ENCODE peak calls at places on chromosomes 2 and 18, in ten cellular contexts. E is stomach; V is activated T-cell treated with anti-CD3 and anti-CD28 coated beads for 4 hours; A is NCI-H460; W is stimulated activated naive CD4-positive, alpha-beta T cell treated with Interleukin-2 at 50 U/mL for 16 hours; Z is substantia nigra; D is AML-193; N is ecto neural progenitor cell; C is stimulated activated naive CD8-positive, alpha-beta T cell treated with anti-CD3 and anti-CD28 coated beads, Interleukin-15, Interleukin-2, amounts not matched to agents 100 U/mL and 50 U/mL, for 24 hours; Y is endothelial cell. H is an unnamed sample.

GRCh38 chr2:43174368-43175186 is 51.8 kb downstream of the ZFP36L2 start:
- DNase-seq in Z (no peak), W (peak), E (peak), C (peak), N (no peak), D (peak), V (no peak), A (no peak), Y (no peak), H (no peak)

GRCh38 chr2:12083081-12083569 is 336.7 kb downstream of the LPIN1 start:
- DNase-seq in E (no peak), C (no peak), W (no peak), Y (no peak), A (no peak), Z (no peak), V (no peak), N (no peak), D (no peak), H (no peak)

GRCh38 chr2:117980381-117980780 is 33.5 kb downstream of the CCDC93 start:
- DNase-seq in W (no peak), A (no peak), N (no peak), C (no peak), Y (no peak), V (no peak), Z (no peak), D (no peak), E (no peak), H (no peak)

GRCh38 chr2:62506421-62506750 is 391 bp upstream of the TMEM17 start:
- DNase-seq in D (no peak), N (no peak), E (no peak), V (no peak), C (no peak), Y (no peak), Z (no peak), A (no peak), W (no peak), H (no peak)

GRCh38 chr2:8024506-8024905 is 657.4 kb upstream of the ID2 start:
- DNase-seq in E (no peak), Z (no peak), N (no peak), C (no peak), A (no peak), W (no peak), V (no peak), Y (no peak), D (no peak), H (no peak)

GRCh38 chr2:60380411-60380810 is 173.0 kb downstream of the BCL11A start:
- DNase-seq in N (no peak), V (no peak), D (no peak), C (no peak), W (no peak), A (no peak), Y (no peak), Z (no peak), E (no peak), H (no peak)

GRCh38 chr18:57768557-57769326 is 34.4 kb downstream of the ATP8B1 start:
- DNase-seq in C (no peak), Y (no peak), D (no peak), V (no peak), E (no peak), A (no peak), N (no peak), W (no peak), Z (no peak), H (no peak)

GRCh38 chr2:170610615-170611014 is 104.5 kb upstream of the SP5 start:
- DNase-seq in N (no peak), Y (no peak), A (no peak), Z (no peak), W (no peak), V (no peak), C (no peak), E (no peak), D (no peak), H (no peak)

GRCh38 chr2:168976034-168976654 is 55.0 kb downstream of the ABCB11 start:
- DNase-seq in V (no peak), C (no peak), W (no peak), Y (no peak), D (no peak), Z (no peak), N (no peak), A (no peak), E (no peak), H (no peak)

GRCh38 chr2:231709981-231710750 is 1.8 kb downstream of the PTMA start:
- DNase-seq in D (peak), C (peak), N (peak), W (peak), Y (peak), E (peak), A (peak), V (peak), Z (peak), H (peak)

GRCh38 chr2:216001201-216001600 is 12.2 kb downstream of the MREG start:
- DNase-seq in E (no peak), Z (no peak), Y (no peak), D (no peak), N (no peak), C (no peak), V (no peak), W (no peak), A (no peak), H (no peak)

GRCh38 chr2:65055427-65056214 is 595 bp upstream of the CEP68 start:
- DNase-seq in D (peak), C (peak), W (peak), V (no peak), N (no peak), A (no peak), Y (no peak), Z (no peak), E (peak), H (peak)

GRCh38 chr18:77131100-77131651 is 1.4 kb downstream of the MBP start:
- DNase-seq in V (peak), E (no peak), A (peak), W (peak), C (peak), Z (no peak), N (peak), D (peak), Y (no peak), H (no peak)

GRCh38 chr2:162123806-162124758 is 28.0 kb downstream of the GCG start:
- DNase-seq in W (no peak), D (peak), V (no peak), A (peak), Y (no peak), N (peak), Z (no peak), E (no peak), C (no peak), H (no peak)

GRCh38 chr2:71389379-71390072 is 57.9 kb downstream of the ZNF638 start:
- DNase-seq in E (no peak), V (no peak), Y (no peak), N (no peak), A (no peak), W (no peak), Z (peak), C (no peak), D (no peak), H (no peak)

GRCh38 chr2:164948540-164948939 is 6.8 kb downstream of the SLC38A11 start:
- DNase-seq in A (no peak), D (peak), V (no peak), C (no peak), E (no peak), Y (no peak), Z (no peak), W (no peak), N (no peak), H (no peak)

GRCh38 chr2:202771336-202771735 is 100.2 kb downstream of the ICA1L start:
- DNase-seq in C (no peak), N (no peak), E (no peak), Z (no peak), V (no peak), Y (no peak), D (no peak), W (no peak), A (no peak), H (no peak)

GRCh38 chr18:33097126-33097525 is 324.3 kb upstream of the KLHL14 start:
- DNase-seq in C (no peak), E (no peak), Z (no peak), W (no peak), A (no peak), V (no peak), N (no peak), D (no peak), Y (no peak), H (no peak)

GRCh38 chr2:3305431-3305830 is 72.2 kb downstream of the EIPR1 start:
- DNase-seq in C (no peak), E (no peak), Z (no peak), N (no peak), A (no peak), Y (no peak), W (no peak), D (no peak), V (no peak), H (no peak)

GRCh38 chr2:54899576-54900200 is 150.6 kb downstream of the RTN4 start:
- DNase-seq in C (no peak), A (peak), W (no peak), Z (no peak), V (no peak), Y (no peak), N (no peak), E (no peak), D (peak), H (no peak)

GRCh38 chr18:34870916-34871315 is 160.8 kb downstream of the DTNA start:
- DNase-seq in Z (no peak), E (no peak), V (no peak), N (no peak), D (no peak), W (no peak), Y (no peak), C (no peak), A (no peak), H (no peak)

GRCh38 chr2:215141706-215142105 is 3.3 kb upstream of the ABCA12 start:
- DNase-seq in Y (no peak), C (no peak), V (no peak), D (no peak), W (no peak), Z (no peak), E (no peak), A (no peak), N (no peak), H (no peak)

GRCh38 chr2:54570925-54571694 is 115.0 kb downstream of the SPTBN1 start:
- DNase-seq in C (peak), V (no peak), Z (no peak), D (peak), E (peak), W (peak), A (peak), Y (no peak), N (no peak), H (no peak)

GRCh38 chr2:76953733-76954347 is 568.3 kb downstream of the LRRTM4 start:
- DNase-seq in D (peak), V (no peak), C (no peak), N (peak), Z (no peak), W (no peak), Y (peak), E (no peak), A (peak), H (peak)

GRCh38 chr2:62038980-62039771 is 133.7 kb downstream of the COMMD1 start:
- DNase-seq in Z (no peak), V (no peak), D (peak), C (peak), A (no peak), N (no peak), Y (no peak), W (no peak), E (no peak), H (no peak)

GRCh38 chr2:192448881-192449280 is 254.1 kb upstream of the TMEFF2 start:
- DNase-seq in A (no peak), D (no peak), E (no peak), N (no peak), W (no peak), Y (no peak), V (no peak), C (no peak), Z (no peak), H (no peak)

GRCh38 chr2:211688196-211688595 is 850.4 kb downstream of the ERBB4 start:
- DNase-seq in D (no peak), E (no peak), C (no peak), W (no peak), Z (no peak), N (no peak), Y (no peak), A (no peak), V (no peak), H (no peak)

H was measured in WTC11.